ENCODE peak calls at places on chromosome 18, in nine cellular contexts. W is IMR-90, C is gastrocnemius medialis, U is hepatocyte, P is tibial artery, R is upper lobe of right lung, B is adrenal gland, E is transverse colon, Z is left lung. X is an unnamed sample. For H3K36me3, the result is how much of the 10 kb centered on the place peaks cover.

GRCh38 chr18:69936191-69936558 is 11.5 kb downstream of the CD226 start:
- DNase-seq in W (no peak), C (no peak), U (no peak), P (no peak), R (no peak), B (peak), E (no peak), Z (no peak), X (no peak)

GRCh38 chr18:32289480-32290075 is 99.7 kb downstream of the MEP1B start:
- DNase-seq in W (peak), C (no peak), U (peak), P (no peak), R (no peak), B (peak), E (peak), Z (no peak), X (no peak)

GRCh38 chr18:31241900-31242409 is 76.0 kb upstream of the DSG1 start:
- DNase-seq in W (peak), C (no peak), U (peak), P (no peak), R (no peak), B (no peak), E (peak), Z (no peak), X (no peak)

GRCh38 chr18:24514439-24514838 is 54.0 kb downstream of the HRH4 start:
- DNase-seq in W (peak), C (no peak), U (no peak), P (no peak), R (no peak), B (no peak), E (no peak), Z (no peak), X (no peak)

GRCh38 chr18:74396252-74397204 is 60.6 kb downstream of the DIPK1C start:
- DNase-seq in W (no peak), C (no peak), U (peak), P (no peak), R (no peak), B (no peak), E (no peak), Z (no peak), X (no peak)

GRCh38 chr18:74682141-74682997 is 84.7 kb downstream of the ZNF407 start:
- DNase-seq in W (no peak), C (no peak), U (no peak), P (no peak), R (no peak), B (no peak), E (no peak), Z (no peak), X (no peak)

GRCh38 chr18:10490401-10491289 is 35.2 kb upstream of the NAPG start:
- DNase-seq in W (no peak), C (no peak), U (peak), P (no peak), R (no peak), B (no peak), E (peak), Z (no peak), X (no peak)

GRCh38 chr18:67216846-67217245 is 299.7 kb downstream of the DSEL start:
- DNase-seq in W (peak), C (no peak), U (no peak), P (no peak), R (no peak), B (no peak), E (no peak), Z (no peak), X (no peak)

GRCh38 chr18:48751727-48752468 is 198.9 kb downstream of the SMAD7 start:
- DNase-seq in W (no peak), C (no peak), U (no peak), P (no peak), R (no peak), B (no peak), E (no peak), Z (no peak), X (no peak)

GRCh38 chr18:45958027-45958426 is 9.1 kb downstream of the EPG5 start:
- DNase-seq in W (no peak), C (no peak), U (no peak), P (no peak), R (no peak), B (no peak), E (no peak), Z (no peak), X (no peak)

GRCh38 chr18:46264255-46264654 is 160.1 kb downstream of the HAUS1 start:
- DNase-seq in W (no peak), C (no peak), U (peak), P (no peak), R (no peak), B (no peak), E (no peak), Z (no peak), X (no peak)

GRCh38 chr18:57915848-57916596 is 112.9 kb upstream of the ATP8B1 start:
- DNase-seq in W (peak), C (no peak), U (no peak), P (no peak), R (no peak), B (no peak), E (peak), Z (no peak), X (peak)

GRCh38 chr18:56990678-56991077 is 156.2 kb upstream of the BOD1L2 start:
- DNase-seq in W (no peak), C (no peak), U (no peak), P (no peak), R (no peak), B (no peak), E (no peak), Z (no peak), X (no peak)

GRCh38 chr18:40925071-40925541 is 1029.9 kb upstream of the PIK3C3 start:
- DNase-seq in W (no peak), C (no peak), U (no peak), P (no peak), R (no peak), B (no peak), E (no peak), Z (no peak), X (no peak)

GRCh38 chr18:73245345-73245744 is 377.6 kb upstream of the NETO1 start:
- DNase-seq in W (no peak), C (no peak), U (no peak), P (no peak), R (no peak), B (no peak), E (no peak), Z (no peak), X (no peak)
- TF ChIP-seq CTCF in W (no peak), C (no peak), U (no peak), P (no peak), R (no peak), B (no peak), E (no peak), Z (no peak), X (no peak)

DNA sequence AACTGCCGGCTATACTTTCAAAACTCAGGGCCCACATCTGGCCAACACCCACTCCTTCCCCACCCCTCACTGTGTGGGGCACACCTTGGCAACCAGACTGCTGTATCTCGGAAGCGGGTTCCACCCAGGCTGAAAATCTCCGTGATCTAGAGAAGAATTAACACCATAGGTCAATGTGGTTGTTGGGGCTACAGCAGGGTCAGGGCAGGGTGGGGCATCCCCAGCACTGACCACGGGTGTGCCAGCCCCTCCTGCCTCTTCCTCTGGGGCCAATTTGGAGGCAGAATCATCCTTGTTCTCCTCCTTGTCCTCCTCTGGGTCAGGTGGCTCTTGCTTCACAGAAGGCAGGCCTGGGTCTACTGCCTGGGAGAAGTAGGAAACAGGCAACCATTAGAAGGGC is 6.3 kb upstream of the CFAP53 start:
- DNase-seq in W (no peak), C (no peak), U (no peak), P (no peak), R (no peak), B (no peak), E (no peak), Z (no peak), X (no peak)
- H3K36me3 ChIP-seq in W (half or more), C (under half), U (under half), P (half or more), R (half or more), B (under half), E (under half), Z (half or more), X (under half)

GRCh38 chr18:61993831-61994230 is 101.0 kb upstream of the RNF152 start:
- DNase-seq in W (no peak), C (no peak), U (no peak), P (no peak), R (no peak), B (no peak), E (no peak), Z (no peak), X (no peak)

GRCh38 chr18:61995547-61996062 is 102.8 kb upstream of the RNF152 start:
- DNase-seq in W (no peak), C (no peak), U (no peak), P (no peak), R (no peak), B (no peak), E (no peak), Z (no peak), X (no peak)

GRCh38 chr18:62001396-62001795 is 108.6 kb upstream of the RNF152 start:
- DNase-seq in W (no peak), C (no peak), U (no peak), P (no peak), R (no peak), B (no peak), E (no peak), Z (no peak), X (no peak)

GRCh38 chr18:61998957-61999356 is 106.2 kb upstream of the RNF152 start:
- DNase-seq in W (peak), C (no peak), U (no peak), P (no peak), R (no peak), B (no peak), E (no peak), Z (no peak), X (no peak)

DNA sequence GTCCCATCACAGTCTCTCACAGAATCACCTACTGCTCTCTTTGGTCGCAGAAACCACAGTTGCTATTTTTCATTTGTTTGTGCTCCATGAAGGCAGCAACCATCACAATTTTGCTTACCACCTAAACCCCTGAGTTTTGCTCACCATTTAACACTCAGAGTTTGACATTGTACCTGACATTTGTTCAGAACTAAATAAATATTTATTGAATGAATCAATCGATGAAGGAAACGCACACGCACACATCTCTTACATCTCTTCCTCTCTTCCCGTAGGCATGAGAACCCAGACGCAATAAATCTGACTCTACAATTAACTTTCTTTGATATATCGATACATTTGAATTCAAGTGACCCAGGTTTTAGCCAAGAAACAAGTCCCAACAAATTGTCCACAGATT is 105.5 kb upstream of the RNF152 start:
- DNase-seq in W (no peak), C (no peak), U (no peak), P (no peak), R (no peak), B (no peak), E (no peak), Z (no peak), X (no peak)
- TF ChIP-seq CTCF in W (no peak), C (no peak), U (no peak), P (no peak), R (no peak), B (no peak), E (no peak), Z (no peak), X (no peak)

GRCh38 chr18:21763846-21764646 is 23.5 kb downstream of the MIB1 start:
- DNase-seq in W (peak), C (no peak), U (no peak), P (no peak), R (no peak), B (no peak), E (no peak), Z (no peak), X (no peak)

GRCh38 chr18:21774722-21775121 is 34.1 kb downstream of the MIB1 start:
- DNase-seq in W (no peak), C (no peak), U (no peak), P (no peak), R (no peak), B (no peak), E (no peak), Z (no peak), X (no peak)

DNA sequence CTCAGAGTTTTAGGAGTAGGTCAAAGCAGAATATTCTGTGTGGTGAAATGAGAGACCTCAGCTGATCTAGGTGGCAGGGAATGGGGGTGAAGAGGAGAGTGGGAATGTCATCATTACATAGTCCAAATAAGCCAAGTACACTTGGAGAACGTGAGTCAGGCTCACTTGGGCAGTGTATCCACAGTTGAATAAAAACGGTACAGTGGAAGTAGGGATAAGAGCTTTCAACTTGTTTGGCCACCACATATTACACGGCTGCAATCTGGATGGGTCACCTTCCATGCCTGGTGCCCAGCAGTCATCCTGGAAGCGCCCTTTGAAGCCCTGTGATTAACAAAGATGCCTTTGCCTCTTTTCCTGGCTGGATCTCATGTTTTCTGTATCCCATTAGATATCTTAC is 28.6 kb downstream of the MIB1 start:
- DNase-seq in W (no peak), C (no peak), U (no peak), P (no peak), R (no peak), B (no peak), E (no peak), Z (no peak), X (no peak)
- H3K36me3 ChIP-seq in W (under half), C (under half), U (under half), P (under half), R (under half), B (under half), E (under half), Z (half or more), X (under half)

DNA sequence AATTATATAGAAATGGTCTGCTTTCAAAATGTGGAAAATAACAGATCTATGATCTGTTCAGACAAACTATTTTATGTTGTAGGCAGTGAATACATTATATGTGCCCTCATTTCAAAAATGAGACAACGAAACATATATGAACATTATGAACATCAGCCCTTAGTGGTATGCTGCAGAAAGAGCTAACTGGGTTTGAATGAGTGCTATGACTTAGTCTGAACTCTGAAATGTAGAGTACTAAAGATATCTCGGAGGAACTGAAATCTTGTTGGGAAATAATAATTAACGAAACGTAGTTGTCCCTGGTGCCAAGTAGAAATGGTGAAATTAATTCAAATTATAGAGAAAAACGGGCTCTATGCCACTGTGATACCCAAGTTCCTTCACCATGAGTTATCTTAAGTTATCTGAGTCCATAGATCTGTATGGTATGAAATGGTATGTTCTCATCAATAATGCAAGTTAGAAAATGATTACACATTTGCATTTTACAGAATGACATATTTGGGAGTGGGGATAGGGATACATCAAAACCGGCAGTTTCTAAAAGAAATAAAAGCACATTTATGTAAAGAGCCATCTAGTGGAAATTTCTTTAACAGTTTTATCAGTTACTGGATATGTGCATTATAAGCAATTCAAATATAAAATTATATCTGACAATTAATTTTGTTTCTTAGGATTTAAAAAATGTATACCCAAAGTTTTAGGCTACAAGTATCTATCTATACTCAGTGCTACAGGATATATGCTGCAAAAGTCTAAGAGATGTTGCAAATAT is 26.7 kb downstream of the STARD6 start:
- DNase-seq in W (no peak), C (no peak), U (no peak), P (no peak), R (no peak), B (no peak), E (no peak), Z (no peak), X (no peak)
- TF ChIP-seq CTCF in W (no peak), C (no peak), U (peak), P (no peak), R (peak), B (peak), E (no peak), Z (no peak), X (no peak)

GRCh38 chr18:79720359-79720733 is 40.7 kb downstream of the CTDP1 start:
- DNase-seq in W (no peak), C (no peak), U (no peak), P (no peak), R (no peak), B (no peak), E (no peak), Z (no peak), X (no peak)
- H3K36me3 ChIP-seq in W (half or more), C (under half), U (under half), P (half or more), R (half or more), B (under half), E (under half), Z (half or more), X (under half)

GRCh38 chr18:3380384-3380961 is 69.5 kb upstream of the TGIF1 start:
- DNase-seq in W (peak), C (no peak), U (no peak), P (no peak), R (no peak), B (no peak), E (no peak), Z (no peak), X (no peak)
- TF ChIP-seq CTCF in W (peak), C (no peak), U (no peak), P (no peak), R (peak), B (no peak), E (no peak), Z (no peak), X (no peak)

X was measured in breast epithelium.